ENCODE peak calls at places on chromosome 6, in five cellular contexts. C, T, U, B and J are unnamed samples.

GRCh38 chr6:37134622-37135191 is 35.2 kb upstream of the PIM1 start:
- DNase-seq in C (peak; percentile 97), T (peak; percentile 99), U (no peak), B (no peak), J (no peak)

GRCh38 chr6:37373822-37374514 is 20.2 kb downstream of the RNF8 start:
- DNase-seq in C (peak; percentile 59), T (peak; percentile 21), U (no peak), B (no peak), J (no peak)

GRCh38 chr6:41503841-41504525 is 42.2 kb upstream of the FOXP4 start:
- DNase-seq in C (peak; percentile 86), T (no peak), U (peak; percentile 52), B (peak; percentile 15), J (no peak)

GRCh38 chr6:46325561-46326525 is 155.1 kb upstream of the ENPP5 start:
- DNase-seq in C (peak; percentile 75), T (peak; percentile 85), U (no peak), B (peak; percentile 91), J (no peak)

GRCh38 chr6:134878136-134878535 is 71.8 kb downstream of the ALDH8A1 start:
- DNase-seq in C (peak; percentile 37), T (no peak), U (no peak), B (no peak), J (no peak)

GRCh38 chr6:37514377-37514776 is 14.7 kb upstream of the CCDC167 start:
- DNase-seq in C (peak; percentile 46), T (peak; percentile 11), U (no peak), B (no peak), J (no peak)

GRCh38 chr6:163414367-163415175 is at the start of gene QKI:
- DNase-seq in C (peak; percentile 91), T (peak; percentile 30), U (peak; percentile 59), B (peak; percentile 82), J (peak; percentile 57)

GRCh38 chr6:13463327-13463717 is 24.1 kb downstream of the GFOD1 start:
- DNase-seq in C (no peak), T (no peak), U (no peak), B (no peak), J (no peak)

GRCh38 chr6:102549221-102549874 is 1155.8 kb downstream of the GRIK2 start:
- DNase-seq in C (no peak), T (no peak), U (no peak), B (no peak), J (no peak)

GRCh38 chr6:73299171-73300073 is 36.4 kb upstream of the KHDC1 start:
- DNase-seq in C (peak; percentile 46), T (no peak), U (no peak), B (no peak), J (no peak)

GRCh38 chr6:28124350-28124970 is at the start of gene ZSCAN16:
- DNase-seq in C (peak; percentile 92), T (peak; percentile 74), U (peak; percentile 87), B (peak; percentile 76), J (peak; percentile 78)

GRCh38 chr6:12567682-12568081 is 148.9 kb upstream of the PHACTR1 start:
- DNase-seq in C (no peak), T (no peak), U (no peak), B (no peak), J (no peak)

GRCh38 chr6:112618796-112619195 is 271.7 kb downstream of the RFPL4B start:
- DNase-seq in C (no peak), T (no peak), U (no peak), B (no peak), J (no peak)